ENCODE peak calls at places on chromosomes 5 and 9, in six cellular contexts. H, Q, B, R, C and D are unnamed samples.

GRCh38 chr5:64872044-64872443 is 103.3 kb downstream of the CWC27 start:
- DNase-seq in H (no peak), Q (no peak), B (no peak), R (no peak), C (no peak), D (no peak)

GRCh38 chr5:19002111-19002510 is 985.9 kb downstream of the CDH18 start:
- DNase-seq in H (no peak), Q (no peak), B (no peak), R (no peak), C (no peak), D (no peak)

GRCh38 chr5:168390491-168390890 is 95.8 kb upstream of the RARS1 start:
- DNase-seq in H (no peak), Q (no peak), B (no peak), R (no peak), C (no peak), D (no peak)

GRCh38 chr9:37989632-37990155 is 79.3 kb downstream of the SHB start:
- DNase-seq in H (no peak), Q (no peak), B (no peak), R (no peak), C (no peak), D (no peak)

GRCh38 chr5:81517462-81517861 is 123.5 kb upstream of the ACOT12 start:
- DNase-seq in H (no peak), Q (no peak), B (no peak), R (no peak), C (no peak), D (no peak)

GRCh38 chr5:153504726-153505125 is 14.3 kb downstream of the GRIA1 start:
- DNase-seq in H (no peak), Q (no peak), B (no peak), R (no peak), C (no peak), D (no peak)

GRCh38 chr9:37529111-37529510 is 43.4 kb downstream of the POLR1E start:
- DNase-seq in H (peak; percentile 36), Q (no peak), B (no peak), R (peak; percentile 40), C (no peak), D (peak; percentile 59)

GRCh38 chr9:70410368-70410767 is 4.1 kb downstream of the KLF9 start:
- DNase-seq in H (no peak), Q (no peak), B (no peak), R (no peak), C (no peak), D (no peak)

GRCh38 chr5:169880012-169880673 is 100.2 kb downstream of the INSYN2B start:
- DNase-seq in H (no peak), Q (no peak), B (no peak), R (no peak), C (no peak), D (no peak)

GRCh38 chr5:11602298-11602697 is 301.9 kb downstream of the CTNND2 start:
- DNase-seq in H (no peak), Q (peak; percentile 68), B (no peak), R (no peak), C (no peak), D (no peak)

GRCh38 chr9:86022687-86023266 is 76.6 kb downstream of the GOLM1 start:
- DNase-seq in H (no peak), Q (no peak), B (no peak), R (no peak), C (no peak), D (no peak)

GRCh38 chr5:39209924-39210323 is 9.4 kb downstream of the FYB1 start:
- DNase-seq in H (peak; percentile 22), Q (no peak), B (no peak), R (no peak), C (no peak), D (no peak)

GRCh38 chr5:149345892-149346222 is 558 bp downstream of the GRPEL2 start:
- DNase-seq in H (no peak), Q (no peak), B (no peak), R (no peak), C (peak; percentile 43), D (no peak)

GRCh38 chr9:88387733-88388202 is 476 bp upstream of the SPIN1 start:
- DNase-seq in H (no peak), Q (peak; percentile 20), B (no peak), R (no peak), C (peak; percentile 36), D (peak; percentile 12)

GRCh38 chr5:158496624-158497023 is 603.1 kb downstream of the EBF1 start:
- DNase-seq in H (no peak), Q (no peak), B (no peak), R (no peak), C (no peak), D (no peak)

GRCh38 chr5:173739741-173740140 is 123.3 kb upstream of the BOD1 start:
- DNase-seq in H (no peak), Q (no peak), B (no peak), R (no peak), C (no peak), D (no peak)

GRCh38 chr5:78647411-78647818 is 1.2 kb downstream of the LHFPL2 start:
- DNase-seq in H (no peak), Q (peak; percentile 56), B (no peak), R (no peak), C (no peak), D (peak; percentile 31)

GRCh38 chr9:37639874-37640273 is 10.9 kb upstream of the FRMPD1 start:
- DNase-seq in H (no peak), Q (no peak), B (no peak), R (no peak), C (no peak), D (no peak)

GRCh38 chr5:177419045-177419444 is 7.4 kb upstream of the GRK6 start:
- DNase-seq in H (no peak), Q (no peak), B (no peak), R (no peak), C (no peak), D (no peak)
- TF ChIP-seq POLR2AphosphoS5 in H (no peak), Q (no peak), B (no peak), R (no peak), C (no peak), D (no peak)

GRCh38 chr5:16483361-16483760 is 17.8 kb upstream of the ZNF622 start:
- DNase-seq in H (no peak), Q (no peak), B (no peak), R (no peak), C (no peak), D (no peak)

GRCh38 chr5:16480821-16481538 is 15.4 kb upstream of the ZNF622 start:
- DNase-seq in H (no peak), Q (no peak), B (no peak), R (no peak), C (no peak), D (no peak)

GRCh38 chr5:16484081-16484480 is 18.5 kb upstream of the ZNF622 start:
- DNase-seq in H (no peak), Q (no peak), B (no peak), R (no peak), C (no peak), D (no peak)

GRCh38 chr5:16480144-16480543 is 14.5 kb upstream of the ZNF622 start:
- DNase-seq in H (no peak), Q (no peak), B (no peak), R (no peak), C (no peak), D (no peak)
- TF ChIP-seq POLR2A in H (no peak), Q (no peak), B (no peak), R (no peak), C (no peak), D (no peak)

DNA sequence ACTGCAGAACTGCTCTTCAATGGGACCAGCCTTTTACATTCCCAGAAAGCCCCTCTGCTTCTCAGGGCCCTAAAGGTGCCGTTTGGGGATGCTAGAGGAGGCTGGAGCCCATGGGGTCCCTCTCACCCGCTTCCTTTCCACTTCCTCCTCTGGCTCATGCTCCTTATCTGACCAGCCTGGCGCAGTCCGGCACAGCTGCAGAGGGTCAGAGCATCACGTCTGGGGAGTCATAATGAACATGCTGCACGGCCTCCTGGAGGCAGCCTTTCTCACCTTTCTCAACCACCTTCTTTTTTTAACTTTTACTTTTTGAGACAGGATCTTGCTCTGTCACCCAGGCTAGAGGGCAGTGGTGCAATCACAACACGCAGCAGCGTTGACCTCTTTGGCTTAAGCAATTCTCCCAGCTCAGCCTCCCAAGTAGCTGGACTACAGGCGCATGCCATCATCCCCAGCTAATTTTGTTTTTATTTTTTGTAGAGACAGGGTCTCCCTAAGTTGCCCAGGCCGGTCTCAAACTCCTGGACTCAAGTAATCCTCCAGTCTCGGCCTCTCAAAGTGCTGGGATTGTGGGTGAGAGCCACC is 15.1 kb upstream of the TCF7 start:
- DNase-seq in H (no peak), Q (no peak), B (no peak), R (no peak), C (peak; percentile 47), D (no peak)
- TF ChIP-seq TAF1 in H (no peak), Q (no peak), B (no peak), R (peak; percentile 10), C (no peak), D (no peak)

GRCh38 chr9:126398403-126399058 is 71.9 kb downstream of the MVB12B start:
- DNase-seq in H (peak; percentile 70), Q (peak; percentile 37), B (no peak), R (no peak), C (peak; percentile 72), D (peak; percentile 67)
- TF ChIP-seq POLR2AphosphoS5 in H (no peak), Q (no peak), B (no peak), R (no peak), C (no peak), D (no peak)

DNA sequence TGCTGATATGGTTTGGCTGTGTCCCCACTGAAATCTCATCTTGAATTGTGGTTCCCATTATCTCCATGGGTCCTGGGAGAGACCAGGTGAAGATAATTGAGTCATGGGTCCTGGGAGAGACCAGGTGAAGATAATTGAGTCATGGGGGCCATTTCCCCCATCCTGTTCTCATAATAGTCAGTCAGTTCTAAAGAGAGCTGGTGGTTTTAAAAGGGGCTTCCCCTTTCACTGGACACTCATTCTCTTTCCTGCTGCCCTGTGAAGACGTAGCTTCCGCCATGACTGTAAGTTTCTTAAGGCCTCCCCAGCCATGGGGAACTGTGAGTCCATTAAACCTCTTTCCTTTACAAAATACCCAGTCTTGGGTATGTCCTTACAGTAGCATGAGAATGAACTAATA is 99.6 kb downstream of the TRIM32 start:
- DNase-seq in H (no peak), Q (no peak), B (no peak), R (no peak), C (no peak), D (no peak)
- TF ChIP-seq POLR2A in H (no peak), Q (no peak), B (no peak), R (no peak), C (no peak), D (no peak)

DNA sequence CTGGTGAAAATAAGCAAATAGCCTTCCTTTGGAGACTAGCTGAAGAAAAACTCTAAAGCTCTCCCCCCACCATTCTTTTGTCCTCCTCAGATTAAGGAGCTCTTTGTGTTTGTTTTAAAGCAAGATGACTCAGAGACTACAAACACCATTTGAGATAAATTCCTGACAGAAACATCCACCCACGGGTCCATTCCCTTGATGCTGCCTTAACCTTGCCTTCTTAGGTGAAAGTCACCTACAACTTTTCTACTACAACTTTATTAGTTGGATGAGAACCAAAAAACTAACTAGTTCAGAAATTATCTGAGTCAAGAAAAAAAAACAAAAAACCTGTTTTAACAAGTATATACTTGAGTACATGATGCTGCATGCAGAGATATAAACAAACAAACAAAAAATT is 831.1 kb downstream of the NR2F1-AS1 start:
- DNase-seq in H (no peak), Q (peak; percentile 5), B (peak; percentile 15), R (no peak), C (no peak), D (no peak)
- TF ChIP-seq TAF1 in H (no peak), Q (no peak), B (no peak), R (no peak), C (no peak), D (no peak)